ENCODE peak calls at places on chromosomes 4 and X, in eight cellular contexts. K is suprapubic skin, T is GM12878, D is stomach, B is upper lobe of left lung, M is transverse colon, P is HepG2, H is A549. E is an unnamed sample.

GRCh38 chr4:8216443-8217245 is 17.6 kb downstream of the SH3TC1 start:
- DNase-seq in K (no peak), T (no peak), D (no peak), B (peak; percentile 78), M (no peak), P (no peak), H (no peak), E (no peak)

GRCh38 chr4:107050525-107051135 is 14.5 kb upstream of the DKK2 start:
- DNase-seq in K (no peak), T (no peak), D (no peak), B (no peak), M (no peak), P (peak; percentile 13), H (peak; percentile 9), E (no peak)

GRCh38 chr4:134145369-134145768 is 56.2 kb downstream of the PABPC4L start:
- DNase-seq in K (no peak), T (no peak), D (no peak), B (no peak), M (no peak), P (no peak), H (no peak), E (no peak)

GRCh38 chrX:101759000-101759399 is 99.3 kb upstream of the ARMCX2 start:
- DNase-seq in K (no peak), T (no peak), D (no peak), B (no peak), M (no peak), P (peak; percentile 2), H (peak; percentile 38), E (no peak)

GRCh38 chr4:185902654-185903053 is 90.7 kb upstream of the SORBS2 start:
- DNase-seq in K (no peak), T (no peak), D (no peak), B (no peak), M (no peak), P (no peak), H (peak; percentile 10), E (no peak)

GRCh38 chrX:40003071-40003981 is 94.4 kb downstream of the BCOR start:
- DNase-seq in K (no peak), T (no peak), D (no peak), B (no peak), M (no peak), P (peak; percentile 80), H (no peak), E (no peak)

GRCh38 chr4:153038493-153039311 is 102.6 kb downstream of the FHDC1 start:
- DNase-seq in K (no peak), T (no peak), D (peak; percentile 33), B (peak; percentile 62), M (no peak), P (peak; percentile 87), H (peak; percentile 2), E (no peak)

GRCh38 chrX:68199062-68199848 is 234.0 kb downstream of the OPHN1 start:
- DNase-seq in K (no peak), T (no peak), D (no peak), B (no peak), M (no peak), P (no peak), H (no peak), E (no peak)

GRCh38 chr4:129829373-129829772 is 733.4 kb downstream of the C4orf33 start:
- DNase-seq in K (no peak), T (no peak), D (no peak), B (no peak), M (no peak), P (no peak), H (no peak), E (no peak)

GRCh38 chr4:112245383-112245782 is 13.8 kb downstream of the AP1AR start:
- DNase-seq in K (no peak), T (no peak), D (no peak), B (no peak), M (no peak), P (no peak), H (no peak), E (no peak)

GRCh38 chrX:71652405-71652804 is 14.9 kb upstream of the LOC101059915 start:
- DNase-seq in K (no peak), T (no peak), D (peak; percentile 52), B (no peak), M (peak; percentile 49), P (peak; percentile 31), H (peak; percentile 61), E (no peak)

GRCh38 chr4:71607780-71608673 is 175.9 kb downstream of the GC start:
- DNase-seq in K (no peak), T (no peak), D (no peak), B (no peak), M (no peak), P (peak; percentile 70), H (peak; percentile 87), E (no peak)

GRCh38 chr4:40924096-40924792 is 174.5 kb downstream of the NSUN7 start:
- DNase-seq in K (no peak), T (peak; percentile 12), D (peak; percentile 64), B (peak; percentile 88), M (peak; percentile 63), P (peak; percentile 28), H (peak; percentile 58), E (peak; percentile 55)

GRCh38 chr4:86497131-86497530 is 97.0 kb upstream of the PTPN13 start:
- DNase-seq in K (no peak), T (peak; percentile 16), D (no peak), B (no peak), M (no peak), P (no peak), H (no peak), E (no peak)

GRCh38 chrX:154603438-154604430 is 15.3 kb downstream of the CTAG1B start:
- DNase-seq in K (no peak), T (no peak), D (no peak), B (peak; percentile 17), M (no peak), P (no peak), H (peak; percentile 48), E (no peak)

GRCh38 chrX:48676893-48677270 is 6.7 kb upstream of the WAS start:
- DNase-seq in K (no peak), T (no peak), D (no peak), B (no peak), M (peak; percentile 27), P (no peak), H (no peak), E (no peak)

GRCh38 chr4:94412019-94413017 is 39.4 kb upstream of the PDLIM5 start:
- DNase-seq in K (no peak), T (no peak), D (no peak), B (no peak), M (no peak), P (peak; percentile 73), H (peak; percentile 60), E (no peak)
- H3K4me3 ChIP-seq in K (peak overlapping the region; percentile 17), T (no peak overlapping the region), D (no peak overlapping the region), B (no peak overlapping the region), M (no peak overlapping the region), P (peak overlapping the region; percentile 35), H (peak overlapping the region; percentile 1), E (peak overlapping the region; percentile 10)

GRCh38 chr4:3302786-3303444 is 10.1 kb downstream of the RGS12 start:
- DNase-seq in K (peak; percentile 70), T (no peak), D (peak; percentile 22), B (no peak), M (no peak), P (no peak), H (no peak), E (peak; percentile 31)
- TF ChIP-seq EP300 in K (no peak), T (no peak), D (no peak), B (no peak), M (no peak), P (no peak), H (no peak), E (no peak)

GRCh38 chrX:100424012-100424411 is 13.9 kb upstream of the PCDH19 start:
- DNase-seq in K (no peak), T (no peak), D (no peak), B (no peak), M (no peak), P (no peak), H (no peak), E (no peak)
- TF ChIP-seq CTCF in K (no peak), T (no peak), D (no peak), B (no peak), M (peak; percentile 8), P (peak; percentile 31), H (no peak), E (no peak)

GRCh38 chr4:118894034-118894433 is 5.4 kb downstream of the SYNPO2 start:
- DNase-seq in K (no peak), T (no peak), D (no peak), B (no peak), M (no peak), P (no peak), H (no peak), E (no peak)

GRCh38 chr4:118888666-118889312 is at the start of gene SYNPO2:
- DNase-seq in K (peak; percentile 85), T (no peak), D (peak; percentile 54), B (peak; percentile 90), M (peak; percentile 72), P (no peak), H (peak; percentile 54), E (peak; percentile 91)

GRCh38 chr4:118883861-118884260 is 4.8 kb upstream of the SYNPO2 start:
- DNase-seq in K (no peak), T (no peak), D (no peak), B (no peak), M (no peak), P (no peak), H (no peak), E (no peak)

GRCh38 chr4:118884716-118885115 is 3.9 kb upstream of the SYNPO2 start:
- DNase-seq in K (no peak), T (no peak), D (no peak), B (no peak), M (no peak), P (no peak), H (no peak), E (no peak)

DNA sequence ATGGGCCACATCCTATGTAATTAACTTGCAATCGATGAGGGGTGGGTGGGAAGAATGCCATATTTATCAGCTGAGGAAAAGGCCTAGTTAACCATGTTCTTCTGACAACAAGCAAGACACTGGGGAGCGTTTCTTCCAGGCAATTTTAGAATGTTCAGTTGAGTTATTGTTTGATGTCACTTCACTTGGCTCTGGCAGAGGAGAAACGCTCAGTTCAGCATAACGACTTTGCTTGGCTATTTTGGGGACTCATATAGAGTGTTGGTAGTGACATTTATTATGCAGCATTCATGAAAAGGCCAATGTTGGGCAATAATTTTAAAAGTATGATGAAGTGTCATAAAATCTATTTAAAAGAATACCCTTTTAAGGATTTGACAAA is 650 bp downstream of the SYNPO2 start:
- DNase-seq in K (no peak), T (no peak), D (no peak), B (no peak), M (no peak), P (no peak), H (no peak), E (no peak)
- H3K4me3 ChIP-seq in K (peak overlapping the region; percentile 55), T (peak overlapping the region; percentile 59), D (peak overlapping the region; percentile 52), B (no peak overlapping the region), M (peak overlapping the region; percentile 38), P (no peak overlapping the region), H (peak overlapping the region; percentile 40), E (peak overlapping the region; percentile 66)

GRCh38 chr4:75907956-75908355 is 5.7 kb upstream of the PPEF2 start:
- DNase-seq in K (no peak), T (no peak), D (no peak), B (no peak), M (no peak), P (no peak), H (no peak), E (no peak)
- TF ChIP-seq EP300 in K (no peak), T (no peak), D (no peak), B (no peak), M (no peak), P (no peak), H (no peak), E (no peak)

DNA sequence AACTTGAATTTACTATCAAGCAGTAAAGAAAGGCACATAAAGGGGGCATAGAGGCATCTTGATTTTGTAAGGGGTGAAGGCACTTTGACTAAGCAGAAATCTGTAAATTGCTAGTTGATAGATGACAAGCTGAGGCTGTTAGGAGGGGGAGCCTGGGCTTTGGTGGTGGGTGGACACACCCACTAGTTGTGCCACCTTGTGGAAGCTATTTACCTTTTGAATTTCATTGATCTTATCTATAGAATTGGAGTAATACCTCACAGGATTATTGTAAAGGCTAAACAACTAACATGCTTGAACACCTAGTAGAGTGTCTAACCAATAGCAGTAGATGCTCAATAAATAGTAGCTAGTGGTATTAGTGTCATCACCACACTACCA is 142.8 kb upstream of the KCNIP4 start:
- DNase-seq in K (no peak), T (no peak), D (no peak), B (no peak), M (no peak), P (no peak), H (no peak), E (no peak)
- TF ChIP-seq CTCF in K (no peak), T (no peak), D (no peak), B (no peak), M (no peak), P (no peak), H (no peak), E (no peak)

E was measured in ovary.